ENCODE peak calls at places on chromosomes 12 and 14, in four cellular contexts. B is HepG2, P is GM12878, R is K562. V is an unnamed sample.

GRCh38 chr12:124524231-124524925 is 43.0 kb downstream of the NCOR2 start:
- DNase-seq in P (no peak), B (no peak), R (no peak), V (no peak)

GRCh38 chr12:30822385-30823139 is 67.8 kb upstream of the CAPRIN2 start:
- DNase-seq in R (no peak), P (no peak), B (no peak), V (no peak)

GRCh38 chr12:21992823-21993222 is 51.6 kb upstream of the ABCC9 start:
- DNase-seq in B (no peak), P (no peak), R (peak), V (no peak)

GRCh38 chr12:122891661-122892525 is 4.0 kb downstream of the VPS37B start:
- DNase-seq in P (no peak), B (no peak), R (peak), V (no peak)

GRCh38 chr12:42893802-42894201 is 304.3 kb upstream of the PRICKLE1 start:
- DNase-seq in R (no peak), B (no peak), P (no peak), V (peak)

GRCh38 chr14:67975429-67975828 is 155.8 kb downstream of the RAD51B start:
- DNase-seq in B (no peak), R (no peak), P (no peak), V (no peak)

GRCh38 chr14:102903248-102903888 is 19.1 kb upstream of the AMN start:
- DNase-seq in P (no peak), R (no peak), B (no peak), V (no peak)

GRCh38 chr12:92784795-92785562 is 82.2 kb downstream of the PLEKHG7 start:
- DNase-seq in R (peak), B (peak), P (peak), V (peak)

DNA sequence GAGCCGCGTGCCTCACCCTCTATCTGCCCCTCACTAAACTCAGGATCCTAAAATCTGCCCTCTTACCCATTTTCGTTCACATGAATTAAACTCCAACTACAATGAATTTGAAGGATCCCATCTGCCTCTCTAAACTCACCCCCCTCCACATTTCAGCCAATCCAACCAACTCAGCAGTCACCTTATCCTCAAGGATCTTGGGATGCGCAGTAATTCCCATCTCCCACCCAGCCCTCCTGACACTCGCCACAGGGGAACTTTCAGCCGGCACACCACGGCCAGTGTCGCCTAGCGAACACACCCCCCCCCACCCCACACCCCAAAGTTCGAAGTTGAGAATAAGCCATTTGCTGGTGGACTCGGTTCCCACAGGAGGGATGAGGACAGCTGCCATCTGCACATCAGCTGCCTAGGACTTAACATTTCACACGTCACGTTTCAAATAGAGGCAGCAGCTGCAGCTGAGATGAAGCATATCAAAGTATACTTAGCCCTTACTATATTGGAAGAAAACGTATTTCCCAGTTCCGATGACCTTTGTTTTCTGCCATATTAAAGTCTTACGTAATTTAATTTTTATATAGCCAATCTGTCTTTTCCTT is 8.7 kb upstream of the SELPLG start:
- DNase-seq in B (no peak), R (no peak), P (no peak), V (no peak)
- TF ChIP-seq FOXM1 in B (no peak), R (no peak), P (no peak), V (no peak)

DNA sequence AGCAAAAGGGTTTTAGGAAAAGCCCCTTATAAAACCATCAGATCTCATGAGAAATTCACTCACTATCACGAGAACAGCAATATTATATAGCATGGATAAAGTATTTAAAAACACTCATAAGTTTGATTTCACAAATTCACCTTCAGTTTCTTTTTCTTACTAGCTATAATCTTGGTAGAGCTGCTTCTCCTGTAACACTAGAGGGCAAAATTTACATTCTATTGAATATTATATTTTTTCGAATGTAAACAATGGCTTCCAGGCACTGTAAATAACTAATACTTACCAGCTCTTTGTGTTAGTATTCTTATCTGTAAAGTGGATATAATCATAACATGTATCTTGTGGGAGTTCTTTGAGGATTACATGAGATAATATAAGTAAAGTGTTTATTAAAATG is 259.6 kb downstream of the CCER1 start:
- DNase-seq in B (no peak), R (no peak), P (no peak), V (no peak)
- TF ChIP-seq FOXK2 in B (no peak), R (no peak), P (no peak), V (no peak)

GRCh38 chr12:53200458-53201169 is 6.4 kb downstream of the ITGB7 start:
- DNase-seq in R (no peak), B (no peak), P (peak), V (no peak)
- TF ChIP-seq FOXM1 in R (no peak), B (no peak), P (peak), V (no peak)

DNA sequence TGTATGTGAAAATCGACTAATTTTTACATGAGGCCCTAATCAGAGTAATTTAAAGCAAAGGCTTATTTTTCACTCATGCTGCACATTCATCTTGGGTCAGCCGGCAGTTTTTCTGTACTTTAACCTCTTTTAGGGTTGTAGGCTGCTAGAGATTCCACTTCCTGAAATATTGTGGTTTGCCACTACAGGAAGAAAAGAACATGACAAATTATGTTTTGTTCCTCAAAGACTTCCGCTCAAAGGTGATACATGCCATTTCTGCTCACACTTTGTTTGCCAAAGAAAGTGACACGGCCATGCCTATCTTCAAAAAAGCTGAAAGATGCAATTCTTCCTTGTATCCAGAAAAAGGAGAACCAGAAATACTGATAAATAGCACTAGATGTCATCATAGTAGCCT is 183.4 kb upstream of the PPFIA2 start:
- DNase-seq in R (no peak), B (no peak), P (peak), V (no peak)
- TF ChIP-seq FOXK2 in R (no peak), B (no peak), P (no peak), V (no peak)

DNA sequence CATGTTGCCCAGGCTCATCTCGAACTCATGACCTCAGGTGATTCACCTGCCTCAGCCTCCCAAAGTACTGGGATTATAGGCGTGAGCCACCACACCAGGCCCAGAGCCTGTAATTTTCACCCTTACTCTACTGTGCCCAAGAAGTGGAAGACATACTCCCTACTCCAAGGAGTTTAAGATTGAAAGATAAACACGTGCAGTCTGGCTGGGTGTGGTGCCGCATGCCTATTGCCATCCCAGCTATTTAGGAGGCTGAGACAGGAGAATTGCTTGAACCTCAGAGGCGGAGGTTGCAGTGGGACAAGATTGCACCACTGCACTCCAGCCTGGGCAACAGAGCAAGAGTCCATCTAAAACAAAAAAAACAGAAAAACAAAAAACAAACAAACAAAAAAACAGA is 90.0 kb downstream of the NINJ2 start:
- DNase-seq in R (no peak), P (no peak), B (no peak), V (no peak)
- TF ChIP-seq FOXM1 in R (no peak), P (no peak), B (no peak), V (no peak)

V was measured in HEK293T.